ENCODE peak calls at places on chromosomes 16 and 17, in ten cellular contexts. Q is AG10803; X is psoas muscle; B is GM12892; G is heart left ventricle; A is left cardiac atrium; S is HuH-7; J is NCI-H526 treated with DMSO at 0.1 percent for 48 hours; I is stimulated activated CD8-positive, alpha-beta memory T cell treated with anti-CD3 and anti-CD28 coated beads, Interleukin-12 subunit alpha, Interleukin-12 subunit beta, amount 100 ng/mL, for 4 hours; P is effector CD8-positive, alpha-beta T cell. D is an unnamed sample.
A peak's percentile ranks its signal among the peaks of the same experiment; 100 is the strongest.

GRCh38 chr16:27235055-27235937 is 32.0 kb downstream of the KDM8 start:
- DNase-seq in Q (peak; percentile 91), X (peak; percentile 86), B (no peak), G (peak; percentile 89), A (peak; percentile 94), S (peak; percentile 65), J (peak; percentile 17), I (peak; percentile 60), P (peak; percentile 75), D (peak; percentile 92)

GRCh38 chr17:59329558-59330313 is 1.7 kb upstream of the YPEL2 start:
- DNase-seq in Q (peak; percentile 91), X (peak; percentile 56), B (no peak), G (peak; percentile 68), A (peak; percentile 65), S (peak; percentile 71), J (peak; percentile 80), I (no peak), P (peak; percentile 10), D (peak; percentile 81)

GRCh38 chr16:48014349-48015135 is 141.3 kb downstream of the ABCC12 start:
- DNase-seq in Q (no peak), X (no peak), B (no peak), G (no peak), A (no peak), S (no peak), J (no peak), I (no peak), P (no peak), D (peak; percentile 4)

GRCh38 chr16:2736476-2737237 is 15.8 kb upstream of the SRRM2 start:
- DNase-seq in Q (no peak), X (no peak), B (no peak), G (no peak), A (no peak), S (no peak), J (no peak), I (no peak), P (no peak), D (no peak)

GRCh38 chr17:38702166-38702899 is 2.7 kb upstream of the MLLT6 start:
- DNase-seq in Q (peak; percentile 84), X (peak; percentile 92), B (peak; percentile 58), G (peak; percentile 92), A (peak; percentile 91), S (peak; percentile 79), J (peak; percentile 55), I (peak; percentile 75), P (peak; percentile 61), D (peak; percentile 75)

GRCh38 chr16:63890072-63890471 is 1231.8 kb downstream of the CDH11 start:
- DNase-seq in Q (peak; percentile 17), X (no peak), B (no peak), G (peak; percentile 29), A (peak; percentile 26), S (no peak), J (no peak), I (no peak), P (no peak), D (peak; percentile 31)

GRCh38 chr16:75289189-75289588 is 37.8 kb upstream of the BCAR1 start:
- DNase-seq in Q (peak; percentile 34), X (no peak), B (no peak), G (no peak), A (no peak), S (no peak), J (no peak), I (no peak), P (no peak), D (peak; percentile 74)

GRCh38 chr17:6558276-6558675 is 1.9 kb upstream of the PITPNM3 start:
- DNase-seq in Q (no peak), X (no peak), B (no peak), G (no peak), A (no peak), S (no peak), J (no peak), I (no peak), P (no peak), D (no peak)

GRCh38 chr17:78745407-78746088 is 36.5 kb downstream of the CYTH1 start:
- DNase-seq in Q (peak; percentile 50), X (no peak), B (no peak), G (no peak), A (no peak), S (no peak), J (no peak), I (no peak), P (peak; percentile 30), D (peak; percentile 51)

GRCh38 chr17:59366773-59367656 is 35.6 kb downstream of the YPEL2 start:
- DNase-seq in Q (peak; percentile 64), X (no peak), B (no peak), G (peak; percentile 55), A (no peak), S (peak; percentile 53), J (peak; percentile 81), I (no peak), P (no peak), D (peak; percentile 65)

GRCh38 chr17:61463068-61463980 is 11.1 kb downstream of the TBX4 start:
- DNase-seq in Q (no peak), X (no peak), B (no peak), G (no peak), A (no peak), S (no peak), J (no peak), I (no peak), P (no peak), D (no peak)

GRCh38 chr16:68985855-68986254 is 119.6 kb upstream of the HAS3 start:
- DNase-seq in Q (peak; percentile 12), X (no peak), B (no peak), G (no peak), A (no peak), S (no peak), J (no peak), I (no peak), P (no peak), D (peak; percentile 88)

GRCh38 chr16:11916524-11917285 is 949 bp upstream of the GSPT1 start:
- DNase-seq in Q (peak; percentile 21), X (no peak), B (no peak), G (no peak), A (no peak), S (peak; percentile 69), J (peak; percentile 45), I (no peak), P (no peak), D (peak; percentile 79)

GRCh38 chr16:46812781-46813555 is 18.0 kb downstream of the C16orf87 start:
- DNase-seq in Q (no peak), X (no peak), B (no peak), G (no peak), A (no peak), S (no peak), J (no peak), I (no peak), P (no peak), D (no peak)

GRCh38 chr17:43383826-43384475 is 14.8 kb upstream of the ARL4D start:
- DNase-seq in Q (no peak), X (no peak), B (no peak), G (no peak), A (no peak), S (no peak), J (no peak), I (no peak), P (no peak), D (no peak)

GRCh38 chr17:42522798-42523278 is 13.2 kb upstream of the NAGLU start:
- DNase-seq in Q (no peak), X (no peak), B (no peak), G (no peak), A (no peak), S (no peak), J (no peak), I (no peak), P (no peak), D (no peak)

GRCh38 chr16:4244881-4245280 is 3.0 kb upstream of the SRL start:
- DNase-seq in Q (no peak), X (no peak), B (no peak), G (no peak), A (no peak), S (no peak), J (no peak), I (no peak), P (no peak), D (no peak)

GRCh38 chr17:76261421-76262215 is 3.5 kb upstream of the UBALD2 start:
- DNase-seq in Q (no peak), X (no peak), B (no peak), G (no peak), A (no peak), S (no peak), J (no peak), I (no peak), P (no peak), D (peak; percentile 35)

GRCh38 chr17:18141210-18141803 is 32.8 kb downstream of the MYO15A start:
- DNase-seq in Q (peak; percentile 52), X (no peak), B (no peak), G (no peak), A (no peak), S (peak; percentile 54), J (no peak), I (no peak), P (no peak), D (peak; percentile 66)

GRCh38 chr16:83513006-83513755 is 294.6 kb upstream of the HSBP1 start:
- DNase-seq in Q (peak; percentile 93), X (no peak), B (no peak), G (no peak), A (no peak), S (no peak), J (no peak), I (no peak), P (no peak), D (peak; percentile 83)

GRCh38 chr16:27229891-27230470 is 26.7 kb downstream of the KDM8 start:
- DNase-seq in Q (no peak), X (no peak), B (no peak), G (no peak), A (peak; percentile 16), S (no peak), J (no peak), I (no peak), P (no peak), D (no peak)

GRCh38 chr17:5832886-5833285 is 237.3 kb upstream of the WSCD1 start:
- DNase-seq in Q (peak; percentile 74), X (no peak), B (no peak), G (no peak), A (no peak), S (no peak), J (no peak), I (no peak), P (no peak), D (no peak)

GRCh38 chr16:48906076-48906475 is 296.1 kb upstream of the N4BP1 start:
- DNase-seq in Q (no peak), X (no peak), B (no peak), G (no peak), A (peak; percentile 20), S (no peak), J (no peak), I (no peak), P (no peak), D (no peak)

GRCh38 chr17:74952431-74953128 is 16.9 kb downstream of the OTOP3 start:
- DNase-seq in Q (no peak), X (no peak), B (no peak), G (no peak), A (no peak), S (no peak), J (no peak), I (no peak), P (no peak), D (no peak)

GRCh38 chr17:76740329-76741118 is 2.6 kb downstream of the MFSD11 start:
- DNase-seq in Q (no peak), X (no peak), B (no peak), G (peak; percentile 43), A (no peak), S (no peak), J (no peak), I (no peak), P (no peak), D (peak; percentile 42)

GRCh38 chr16:81214745-81215166 is 23.7 kb upstream of the BCO1 start:
- DNase-seq in Q (peak; percentile 33), X (no peak), B (no peak), G (no peak), A (no peak), S (peak; percentile 74), J (no peak), I (no peak), P (no peak), D (no peak)

GRCh38 chr16:10509534-10510025 is 70.8 kb downstream of the EMP2 start:
- DNase-seq in Q (peak; percentile 83), X (no peak), B (peak; percentile 38), G (peak; percentile 61), A (peak; percentile 51), S (peak; percentile 77), J (peak; percentile 74), I (peak; percentile 9), P (peak; percentile 28), D (peak; percentile 84)

GRCh38 chr16:4944333-4945281 is 7.7 kb upstream of the PPL start:
- DNase-seq in Q (peak; percentile 96), X (peak; percentile 91), B (no peak), G (peak; percentile 80), A (peak; percentile 93), S (peak; percentile 44), J (no peak), I (no peak), P (no peak), D (peak; percentile 98)

D was measured in fibroblast of mammary gland.